ENCODE peak calls at places on chromosomes 6 and 20, in four cellular contexts. L, X, R and F are unnamed samples.
A peak's percentile ranks its signal among the peaks of the same experiment; 100 is the strongest.

GRCh38 chr20:47661714-47662113 is 123.6 kb downstream of the SULF2 start:
- DNase-seq in L (no peak), X (no peak), R (no peak), F (no peak)

GRCh38 chr20:15236812-15237211 is 899.4 kb upstream of the FLRT3 start:
- DNase-seq in L (no peak), X (peak; percentile 60), R (no peak), F (no peak)

GRCh38 chr6:37916675-37917074 is 97.1 kb downstream of the ZFAND3 start:
- DNase-seq in L (no peak), X (no peak), R (no peak), F (no peak)

GRCh38 chr6:46792635-46793034 is 554 bp upstream of the MEP1A start:
- DNase-seq in L (no peak), X (no peak), R (no peak), F (no peak)

GRCh38 chr6:166556871-166557322 is 29.6 kb downstream of the RAMACL start:
- DNase-seq in L (no peak), X (no peak), R (no peak), F (no peak)

GRCh38 chr6:123529058-123529457 is 107.7 kb downstream of the TRDN start:
- DNase-seq in L (no peak), X (no peak), R (no peak), F (no peak)

GRCh38 chr6:45254242-45254641 is 73.9 kb upstream of the RUNX2 start:
- DNase-seq in L (no peak), X (no peak), R (no peak), F (no peak)

GRCh38 chr6:24494726-24495515 is at the start of gene ALDH5A1:
- DNase-seq in L (peak; percentile 58), X (peak; percentile 78), R (peak; percentile 64), F (peak; percentile 49)

GRCh38 chr6:51098801-51099200 is 280.1 kb downstream of the TFAP2B start:
- DNase-seq in L (no peak), X (no peak), R (no peak), F (no peak)

GRCh38 chr6:147023148-147023547 is 181.1 kb upstream of the STXBP5 start:
- DNase-seq in L (no peak), X (no peak), R (no peak), F (no peak)

GRCh38 chr20:57387945-57388351 is 3.2 kb upstream of the RBM38 start:
- DNase-seq in L (no peak), X (no peak), R (no peak), F (no peak)

GRCh38 chr20:33005132-33005566 is 916 bp upstream of the SUN5 start:
- DNase-seq in L (no peak), X (no peak), R (no peak), F (no peak)

GRCh38 chr20:3449319-3449718 is 21.5 kb upstream of the ATRN start:
- DNase-seq in L (no peak), X (no peak), R (no peak), F (no peak)

GRCh38 chr6:79117752-79118151 is 39.7 kb upstream of the PHIP start:
- DNase-seq in L (no peak), X (no peak), R (no peak), F (no peak)

GRCh38 chr20:17771206-17772004 is 71.6 kb downstream of the BANF2 start:
- DNase-seq in L (no peak), X (no peak), R (no peak), F (no peak)

GRCh38 chr20:53576195-53576580 is 17.5 kb downstream of the ZNF217 start:
- DNase-seq in L (no peak), X (no peak), R (no peak), F (peak; percentile 24)

DNA sequence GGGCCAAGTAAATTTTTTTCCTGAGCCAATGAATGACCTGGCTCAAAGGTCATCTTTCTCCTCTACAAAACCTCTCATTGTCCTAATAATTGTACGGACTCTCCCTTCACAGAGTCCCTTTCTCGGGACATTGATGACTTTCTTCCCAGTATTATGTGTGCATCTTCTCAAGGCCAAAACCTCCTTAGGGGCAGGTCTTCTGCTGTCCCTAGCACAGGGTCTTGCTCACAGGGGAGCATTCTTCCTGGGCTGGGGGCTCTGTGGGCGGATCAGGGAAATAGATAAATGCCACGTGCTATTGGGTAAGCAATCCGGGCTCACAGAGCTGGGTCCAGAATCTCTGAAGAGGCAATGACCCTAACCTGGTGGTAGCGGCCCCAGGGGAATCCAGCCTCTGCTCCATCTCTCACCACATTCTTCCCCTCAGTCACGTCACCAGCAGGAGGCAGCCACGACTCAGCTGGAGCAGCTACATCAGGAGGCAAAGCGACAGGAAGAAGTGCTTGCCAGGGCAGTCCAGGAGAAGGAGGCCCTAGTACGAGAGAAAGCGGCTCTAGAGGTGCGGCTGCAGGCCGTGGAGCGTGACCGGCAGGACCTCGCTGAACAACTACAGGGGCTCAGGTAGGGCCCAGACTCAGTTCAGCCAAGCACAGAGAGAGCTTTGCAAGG is 23.5 kb downstream of the CEP250 start:
- DNase-seq in L (no peak), X (peak; percentile 46), R (no peak), F (no peak)
- TF ChIP-seq CTCF in L (no peak), X (no peak), R (no peak), F (no peak)

DNA sequence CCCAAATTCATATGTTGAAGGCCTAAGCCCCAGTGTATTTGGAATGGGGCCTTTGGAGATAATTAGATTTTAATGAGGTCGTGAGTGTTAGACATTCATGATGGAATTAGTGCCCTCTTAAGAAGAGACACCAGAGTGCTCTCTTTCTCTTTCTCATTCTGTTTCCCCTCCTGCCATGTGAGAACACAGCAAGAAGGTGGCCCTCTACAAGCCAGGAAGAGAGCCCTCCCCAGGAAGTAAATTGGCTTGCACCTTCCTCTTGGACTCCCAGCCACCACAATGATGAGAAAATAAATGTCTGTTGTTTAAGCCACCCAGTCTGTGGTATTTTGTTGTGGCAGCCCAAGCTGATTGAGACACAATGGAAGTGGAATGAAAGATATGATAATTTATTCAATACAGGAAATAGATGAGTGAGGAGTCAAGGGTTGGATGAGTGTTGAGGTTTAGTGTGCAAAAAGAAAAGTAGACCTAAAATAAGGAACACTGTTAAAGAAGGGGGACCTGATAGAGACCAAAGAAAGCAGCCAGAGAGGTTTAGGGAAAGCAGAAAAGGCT is 25.9 kb upstream of the ATXN1 start:
- DNase-seq in L (no peak), X (no peak), R (no peak), F (no peak)
- TF ChIP-seq CTCF in L (no peak), X (no peak), R (no peak), F (no peak)

GRCh38 chr20:21798384-21798783 is 92.9 kb downstream of the PAX1 start:
- DNase-seq in L (no peak), X (no peak), R (no peak), F (no peak)

GRCh38 chr20:21801193-21801592 is 95.7 kb downstream of the PAX1 start:
- DNase-seq in L (no peak), X (no peak), R (no peak), F (no peak)

GRCh38 chr20:21796059-21796458 is 90.6 kb downstream of the PAX1 start:
- DNase-seq in L (no peak), X (peak; percentile 40), R (no peak), F (no peak)
- TF ChIP-seq CTCF in L (peak; percentile 30), X (peak; percentile 20), R (no peak), F (no peak)

GRCh38 chr6:63272397-63272796 is 47.4 kb downstream of the LGSN start:
- DNase-seq in L (no peak), X (no peak), R (no peak), F (no peak)

GRCh38 chr6:63267828-63268227 is 52.0 kb downstream of the LGSN start:
- DNase-seq in L (no peak), X (no peak), R (no peak), F (no peak)

GRCh38 chr6:63268574-63268973 is 51.2 kb downstream of the LGSN start:
- DNase-seq in L (no peak), X (no peak), R (no peak), F (no peak)

GRCh38 chr6:63267046-63267445 is 52.7 kb downstream of the LGSN start:
- DNase-seq in L (no peak), X (no peak), R (no peak), F (no peak)

DNA sequence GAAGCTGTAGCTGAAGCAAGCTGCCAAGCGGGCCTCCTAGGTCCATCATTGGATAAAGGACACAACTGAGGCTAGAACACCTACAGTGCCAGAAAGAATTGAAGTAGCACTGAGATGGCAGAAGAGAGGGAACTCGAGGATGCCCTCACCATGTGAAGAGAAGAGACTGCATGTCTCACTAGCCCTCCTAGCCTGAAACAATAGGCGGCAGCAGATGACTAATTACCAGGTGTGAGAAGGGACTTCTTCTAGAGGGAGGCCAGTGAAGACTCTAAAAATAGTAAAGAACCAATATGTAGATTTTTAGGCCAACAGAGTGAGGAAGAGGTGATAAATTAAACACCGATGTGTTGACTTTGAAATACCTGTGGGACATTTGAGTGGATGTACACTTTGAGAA is 50.3 kb downstream of the LGSN start:
- DNase-seq in L (no peak), X (no peak), R (no peak), F (no peak)
- TF ChIP-seq CTCF in L (no peak), X (no peak), R (no peak), F (no peak)